ENCODE peak calls at places on chromosomes 6 and 20, in four cellular contexts. Y, M, B and H are unnamed samples.

GRCh38 chr6:134373282-134373922 is 55.5 kb upstream of the SGK1 start:
- DNase-seq in Y (peak), M (peak), B (peak), H (peak)

GRCh38 chr6:22826961-22827360 is 257.6 kb downstream of the HDGFL1 start:
- DNase-seq in Y (no peak), M (no peak), B (peak), H (no peak)

GRCh38 chr6:43001843-43002242 is 11.9 kb downstream of the MEA1 start:
- DNase-seq in Y (no peak), M (no peak), B (no peak), H (no peak)

GRCh38 chr6:113732384-113732966 is 124.7 kb upstream of the MARCKS start:
- DNase-seq in Y (peak), M (no peak), B (peak), H (no peak)

GRCh38 chr6:54473328-54473727 is 165.1 kb downstream of the TINAG start:
- DNase-seq in Y (no peak), M (no peak), B (no peak), H (no peak)

GRCh38 chr6:1686117-1687098 is 76.7 kb downstream of the FOXC1 start:
- DNase-seq in Y (peak), M (no peak), B (peak), H (peak)

GRCh38 chr6:144194293-144194828 is 44.0 kb downstream of the STX11 start:
- DNase-seq in Y (no peak), M (no peak), B (no peak), H (no peak)

GRCh38 chr20:61756446-61756845 is 309.2 kb downstream of the TAF4 start:
- DNase-seq in Y (no peak), M (no peak), B (no peak), H (no peak)

GRCh38 chr6:7135755-7136154 is 28.0 kb downstream of the RREB1 start:
- DNase-seq in Y (no peak), M (no peak), B (no peak), H (no peak)

GRCh38 chr6:165515963-165516624 is 146.9 kb downstream of the PDE10A start:
- DNase-seq in Y (no peak), M (peak), B (no peak), H (no peak)

GRCh38 chr20:23652371-23652770 is 14.6 kb upstream of the CST3 start:
- DNase-seq in Y (no peak), M (no peak), B (peak), H (peak)

GRCh38 chr6:127972815-127973214 is 72.0 kb upstream of the THEMIS start:
- DNase-seq in Y (no peak), M (no peak), B (no peak), H (no peak)

GRCh38 chr6:15818044-15818443 is 155.2 kb upstream of the DTNBP1 start:
- DNase-seq in Y (no peak), M (no peak), B (no peak), H (no peak)
- TF ChIP-seq CTCF in Y (no peak), M (no peak), B (no peak), H (no peak)

DNA sequence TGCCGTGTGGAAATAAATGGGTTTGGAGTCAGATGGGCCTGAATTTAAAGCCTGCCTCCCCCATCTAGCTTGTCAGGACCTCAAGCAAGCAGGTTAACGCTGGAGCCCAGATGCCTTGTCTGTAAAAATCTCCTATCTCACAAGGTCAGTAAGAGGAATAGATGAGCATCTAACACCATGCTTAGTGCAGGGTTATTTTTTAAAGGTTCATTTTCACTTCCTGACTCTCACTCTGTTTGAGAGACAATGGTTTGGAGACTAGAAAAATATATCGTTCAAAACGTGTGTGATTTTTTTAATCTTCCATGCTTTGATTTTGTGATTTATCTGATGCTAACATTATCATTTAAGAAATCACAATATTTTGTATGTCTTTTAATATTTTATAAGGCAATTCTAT is 114.0 kb upstream of the TAB2 start:
- DNase-seq in Y (no peak), M (no peak), B (no peak), H (no peak)
- H3K4me3 ChIP-seq in Y (no peak), M (no peak), B (no peak), H (no peak)

GRCh38 chr20:51378171-51378928 is 164.2 kb downstream of the NFATC2 start:
- DNase-seq in Y (no peak), M (no peak), B (no peak), H (no peak)
- TF ChIP-seq CTCF in Y (no peak), M (no peak), B (peak), H (no peak)

GRCh38 chr6:147508871-147509608 is 550 bp downstream of the SAMD5 start:
- DNase-seq in Y (peak), M (peak), B (no peak), H (no peak)

GRCh38 chr6:147508073-147508870 is at the start of gene SAMD5:
- DNase-seq in Y (peak), M (peak), B (peak), H (no peak)

GRCh38 chr6:147510949-147511590 is 2.6 kb downstream of the SAMD5 start:
- DNase-seq in Y (no peak), M (no peak), B (no peak), H (no peak)

GRCh38 chr6:147507162-147508072 is 1.1 kb upstream of the SAMD5 start:
- DNase-seq in Y (no peak), M (peak), B (no peak), H (no peak)

DNA sequence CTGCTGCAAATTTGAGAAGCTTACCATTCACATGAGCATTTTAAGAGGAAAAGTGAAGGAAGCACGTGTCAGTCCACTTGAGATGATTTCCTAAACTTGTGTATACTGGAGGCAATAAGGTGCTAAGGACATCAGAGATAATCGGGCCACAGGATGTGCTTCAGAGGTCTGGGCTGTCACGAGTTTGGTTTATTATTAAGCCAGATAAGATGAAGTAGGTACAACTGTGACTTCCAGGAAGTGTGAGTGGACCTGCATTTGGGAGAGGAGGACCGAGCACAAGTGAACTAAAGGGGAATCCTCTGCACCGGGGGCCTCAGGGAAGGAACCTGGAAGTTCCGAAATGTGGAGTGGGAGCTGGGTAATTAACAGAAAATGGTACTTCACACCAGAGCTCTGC is 1.4 kb downstream of the SAMD5 start:
- DNase-seq in Y (no peak), M (no peak), B (no peak), H (no peak)
- H3K4me3 ChIP-seq in Y (peak), M (peak), B (no peak), H (peak)

GRCh38 chr20:15867899-15868298 is 705.3 kb downstream of the KIF16B start:
- DNase-seq in Y (no peak), M (no peak), B (no peak), H (no peak)
- TF ChIP-seq CTCF in Y (no peak), M (no peak), B (peak), H (no peak)

GRCh38 chr20:33826270-33826897 is 15.2 kb downstream of the CHMP4B start:
- DNase-seq in Y (no peak), M (no peak), B (no peak), H (no peak)

GRCh38 chr20:33827629-33828325 is 16.6 kb downstream of the CHMP4B start:
- DNase-seq in Y (no peak), M (no peak), B (no peak), H (no peak)

GRCh38 chr20:33824852-33825251 is 13.7 kb downstream of the CHMP4B start:
- DNase-seq in Y (no peak), M (no peak), B (no peak), H (no peak)

GRCh38 chr20:33827109-33827508 is 16.0 kb downstream of the CHMP4B start:
- DNase-seq in Y (no peak), M (no peak), B (no peak), H (no peak)

GRCh38 chr20:33825340-33826269 is 14.5 kb downstream of the CHMP4B start:
- DNase-seq in Y (no peak), M (no peak), B (no peak), H (no peak)
- H3K4me3 ChIP-seq in Y (no peak), M (no peak), B (no peak), H (no peak)

GRCh38 chr6:32969685-32970412 is 1.5 kb downstream of the BRD2 start:
- DNase-seq in Y (peak), M (peak), B (peak), H (peak)
- TF ChIP-seq CTCF in Y (peak), M (no peak), B (peak), H (peak)